ENCODE peak calls at places on chromosomes 5 and 9, in six cellular contexts. One of them, this sample, is unnamed.

GRCh38 chr5:43020294-43020711 is 19.8 kb downstream of the ANXA2R start:
- DNase-seq in A549: no peak
- DNase-seq in thyroid gland: no peak
- DNase-seq in CD8-positive, alpha-beta memory T cell: no peak
- DNase-seq in HuH-7: peak
- DNase-seq in M059J: peak
- DNase-seq in this sample: peak

GRCh38 chr5:132233811-132234683 is 6.4 kb upstream of the P4HA2 start:
- DNase-seq in A549: no peak
- DNase-seq in thyroid gland: no peak
- DNase-seq in CD8-positive, alpha-beta memory T cell: no peak
- DNase-seq in HuH-7: no peak
- DNase-seq in M059J: no peak
- DNase-seq in this sample: no peak

GRCh38 chr5:117587111-117587510 is 1012.5 kb upstream of the SEMA6A start:
- DNase-seq in A549: no peak
- DNase-seq in thyroid gland: no peak
- DNase-seq in CD8-positive, alpha-beta memory T cell: no peak
- DNase-seq in HuH-7: no peak
- DNase-seq in M059J: no peak
- DNase-seq in this sample: no peak

GRCh38 chr9:84583866-84584265 is 85.7 kb upstream of the NTRK2 start:
- DNase-seq in A549: no peak
- DNase-seq in thyroid gland: no peak
- DNase-seq in CD8-positive, alpha-beta memory T cell: no peak
- DNase-seq in HuH-7: no peak
- DNase-seq in M059J: peak
- DNase-seq in this sample: no peak

GRCh38 chr9:136007276-136007675 is 46.1 kb upstream of the UBAC1 start:
- DNase-seq in A549: no peak
- DNase-seq in thyroid gland: no peak
- DNase-seq in CD8-positive, alpha-beta memory T cell: no peak
- DNase-seq in HuH-7: no peak
- DNase-seq in M059J: no peak
- DNase-seq in this sample: no peak

GRCh38 chr5:176742246-176743105 is 67.9 kb upstream of the UNC5A start:
- DNase-seq in A549: no peak
- DNase-seq in thyroid gland: no peak
- DNase-seq in CD8-positive, alpha-beta memory T cell: no peak
- DNase-seq in HuH-7: peak
- DNase-seq in M059J: no peak
- DNase-seq in this sample: no peak

GRCh38 chr5:150434502-150434901 is 15.0 kb downstream of the RPS14 start:
- DNase-seq in A549: no peak
- DNase-seq in thyroid gland: no peak
- DNase-seq in CD8-positive, alpha-beta memory T cell: no peak
- DNase-seq in HuH-7: no peak
- DNase-seq in M059J: peak
- DNase-seq in this sample: no peak

GRCh38 chr5:128844354-128844923 is 120.8 kb upstream of the SLC27A6 start:
- DNase-seq in A549: peak
- DNase-seq in thyroid gland: no peak
- DNase-seq in CD8-positive, alpha-beta memory T cell: no peak
- DNase-seq in HuH-7: no peak
- DNase-seq in M059J: no peak
- DNase-seq in this sample: no peak

GRCh38 chr5:2317540-2317939 is 433.9 kb downstream of the IRX2 start:
- DNase-seq in A549: no peak
- DNase-seq in thyroid gland: no peak
- DNase-seq in CD8-positive, alpha-beta memory T cell: no peak
- DNase-seq in HuH-7: no peak
- DNase-seq in M059J: no peak
- DNase-seq in this sample: no peak

GRCh38 chr5:133368009-133368408 is 244.3 kb downstream of the FSTL4 start:
- DNase-seq in A549: no peak
- DNase-seq in thyroid gland: no peak
- DNase-seq in CD8-positive, alpha-beta memory T cell: no peak
- DNase-seq in HuH-7: no peak
- DNase-seq in M059J: no peak
- DNase-seq in this sample: no peak

GRCh38 chr9:34037626-34038025 is 11.1 kb downstream of the UBAP2 start:
- DNase-seq in A549: no peak
- DNase-seq in thyroid gland: no peak
- DNase-seq in CD8-positive, alpha-beta memory T cell: no peak
- DNase-seq in HuH-7: no peak
- DNase-seq in M059J: no peak
- DNase-seq in this sample: no peak

GRCh38 chr5:55925677-55926076 is 69.1 kb downstream of the IL6ST start:
- DNase-seq in A549: no peak
- DNase-seq in thyroid gland: no peak
- DNase-seq in CD8-positive, alpha-beta memory T cell: no peak
- DNase-seq in HuH-7: no peak
- DNase-seq in M059J: no peak
- DNase-seq in this sample: no peak

This sample was measured in OCI-LY7.